ENCODE peak calls at places on chromosome 21, in seven cellular contexts. L, I, R, C, U, D and S are unnamed samples.

GRCh38 chr21:43913928-43914327 is 48.9 kb downstream of the AGPAT3 start:
- DNase-seq in D (no peak), I (no peak), U (no peak), L (no peak), C (no peak), R (no peak), S (no peak)

GRCh38 chr21:44556879-44557278 is 1.7 kb downstream of the KRTAP10-3 start:
- DNase-seq in R (no peak), D (no peak), L (no peak), I (no peak), C (no peak), U (peak), S (no peak)

GRCh38 chr21:38993561-38993960 is 187.8 kb downstream of the ETS2 start:
- DNase-seq in C (no peak), R (no peak), D (peak), L (no peak), I (peak), U (no peak), S (no peak)

GRCh38 chr21:45857761-45858160 is 123.8 kb upstream of the COL6A1 start:
- DNase-seq in R (no peak), I (no peak), D (no peak), C (no peak), L (no peak), U (no peak), S (no peak)

GRCh38 chr21:15057290-15057689 is 7.5 kb downstream of the NRIP1 start:
- DNase-seq in D (no peak), U (no peak), C (no peak), I (no peak), R (no peak), L (no peak), S (no peak)

GRCh38 chr21:38261851-38262250 is 5.1 kb downstream of the KCNJ15 start:
- DNase-seq in R (no peak), U (no peak), D (no peak), L (no peak), I (no peak), C (no peak), S (no peak)

GRCh38 chr21:39712976-39713375 is 32.0 kb upstream of the IGSF5 start:
- DNase-seq in D (peak), U (no peak), R (no peak), L (no peak), C (no peak), I (no peak), S (no peak)

GRCh38 chr21:18369115-18369514 is 34.5 kb downstream of the TMPRSS15 start:
- DNase-seq in C (no peak), D (no peak), U (no peak), L (no peak), I (no peak), R (no peak), S (no peak)

GRCh38 chr21:44892095-44892494 is 18.6 kb upstream of the PTTG1IP start:
- DNase-seq in D (no peak), L (no peak), U (no peak), R (no peak), I (no peak), C (no peak), S (no peak)

GRCh38 chr21:29302340-29302991 is 3.7 kb downstream of the BACH1 start:
- DNase-seq in L (no peak), U (peak), D (no peak), C (no peak), I (no peak), R (no peak), S (no peak)

GRCh38 chr21:31570824-31571425 is 88.6 kb upstream of the SOD1 start:
- DNase-seq in R (no peak), U (no peak), L (no peak), D (no peak), C (no peak), I (no peak), S (no peak)

GRCh38 chr21:43347864-43348766 is 78.8 kb downstream of the SIK1 start:
- DNase-seq in I (no peak), C (no peak), L (no peak), U (no peak), R (no peak), D (no peak), S (no peak)

GRCh38 chr21:32524010-32524719 is 61.2 kb downstream of the TCP10L start:
- DNase-seq in R (no peak), C (peak), L (no peak), U (no peak), D (no peak), I (no peak), S (no peak)

GRCh38 chr21:35390013-35390776 is 341.1 kb upstream of the RUNX1 start:
- DNase-seq in D (peak), U (no peak), I (no peak), R (no peak), L (no peak), C (peak), S (no peak)

GRCh38 chr21:41833138-41834115 is 45.7 kb downstream of the PRDM15 start:
- DNase-seq in L (no peak), C (no peak), R (no peak), D (no peak), I (no peak), U (no peak), S (no peak)

GRCh38 chr21:36705679-36706481 is 7.0 kb downstream of the SIM2 start:
- DNase-seq in R (no peak), U (no peak), D (no peak), L (no peak), C (no peak), I (no peak), S (no peak)

GRCh38 chr21:21003701-21004100 is 5.5 kb downstream of the NCAM2 start:
- DNase-seq in D (no peak), L (no peak), R (no peak), C (no peak), I (no peak), U (no peak), S (no peak)

GRCh38 chr21:25503981-25504380 is 103.3 kb downstream of the MRPL39 start:
- DNase-seq in I (no peak), D (no peak), L (no peak), C (no peak), R (no peak), U (no peak), S (no peak)

GRCh38 chr21:42850866-42851391 is 28.4 kb downstream of the WDR4 start:
- DNase-seq in L (no peak), D (peak), R (no peak), U (no peak), I (no peak), C (no peak), S (no peak)

GRCh38 chr21:45405271-45405818 is 380 bp downstream of the COL18A1 start:
- DNase-seq in C (no peak), I (peak), R (no peak), D (peak), U (no peak), L (no peak), S (peak)

GRCh38 chr21:32584472-32584871 is 851 bp downstream of the TCP10L start:
- DNase-seq in C (no peak), I (no peak), D (no peak), L (no peak), R (no peak), U (no peak), S (no peak)

GRCh38 chr21:38843806-38844479 is 38.2 kb downstream of the ETS2 start:
- DNase-seq in U (peak), R (no peak), I (no peak), L (no peak), C (no peak), D (no peak), S (no peak)

GRCh38 chr21:40049959-40050290 is 182.7 kb downstream of the PCP4 start:
- DNase-seq in R (no peak), C (no peak), I (no peak), D (no peak), U (no peak), L (no peak), S (no peak)

GRCh38 chr21:15631342-15631741 is 98.4 kb upstream of the USP25 start:
- DNase-seq in L (no peak), R (no peak), C (peak), I (no peak), D (no peak), U (no peak), S (no peak)

GRCh38 chr21:39630827-39631226 is 18.1 kb downstream of the B3GALT5 start:
- DNase-seq in L (no peak), C (no peak), R (no peak), D (no peak), I (no peak), U (no peak), S (no peak)

GRCh38 chr21:35014302-35015044 is 34.6 kb downstream of the RUNX1 start:
- DNase-seq in L (no peak), D (no peak), U (no peak), R (no peak), I (no peak), C (no peak), S (no peak)

GRCh38 chr21:43352138-43352537 is 74.8 kb downstream of the SIK1 start:
- DNase-seq in I (no peak), C (no peak), L (no peak), U (no peak), D (no peak), R (no peak), S (no peak)

GRCh38 chr21:36767096-36767495 is 68.2 kb downstream of the SIM2 start:
- DNase-seq in I (no peak), R (no peak), U (no peak), D (no peak), L (no peak), C (no peak), S (no peak)

GRCh38 chr21:35565204-35565611 is 495.1 kb downstream of the SETD4 start:
- DNase-seq in C (no peak), D (no peak), I (no peak), R (no peak), U (no peak), L (no peak), S (no peak)

GRCh38 chr21:25350056-25350455 is 257.2 kb downstream of the MRPL39 start:
- DNase-seq in I (no peak), C (no peak), U (no peak), D (peak), L (no peak), R (no peak), S (no peak)

GRCh38 chr21:31659286-31660133 is at the start of gene SOD1:
- DNase-seq in U (peak), C (peak), I (peak), R (peak), D (peak), L (peak), S (peak)

GRCh38 chr21:28257276-28257675 is 735.4 kb downstream of the LTN1 start:
- DNase-seq in D (no peak), I (no peak), R (no peak), U (no peak), C (no peak), L (no peak), S (no peak)

GRCh38 chr21:41667136-41667535 is 99.7 kb downstream of the RIPK4 start:
- DNase-seq in R (no peak), U (no peak), D (no peak), I (no peak), L (no peak), C (no peak), S (no peak)

GRCh38 chr21:44255519-44255981 is 6.1 kb downstream of the DNMT3L start:
- DNase-seq in U (no peak), L (no peak), D (no peak), C (no peak), R (no peak), I (no peak), S (no peak)

GRCh38 chr21:31850886-31851285 is 21.9 kb upstream of the HUNK start:
- DNase-seq in D (no peak), I (no peak), U (no peak), C (no peak), R (no peak), L (no peak), S (no peak)

GRCh38 chr21:17343055-17343454 is 169.8 kb upstream of the CXADR start:
- DNase-seq in L (no peak), I (no peak), D (no peak), R (no peak), U (no peak), C (no peak), S (no peak)

GRCh38 chr21:19490481-19490880 is 1086.9 kb upstream of the TMPRSS15 start:
- DNase-seq in R (no peak), L (no peak), D (no peak), I (no peak), C (no peak), U (no peak), S (no peak)